ENCODE peak calls at places on chromosomes 1 and 21, in seven cellular contexts. U, I, O, J, M, Y and N are unnamed samples. For H3K9me3, the result is how much of the 10 kb centered on the place peaks cover.

GRCh38 chr1:64405833-64406232 is 64.1 kb upstream of the CACHD1 start:
- DNase-seq in U (no peak), I (no peak), O (no peak), J (no peak), M (no peak), Y (no peak), N (no peak)

GRCh38 chr1:151533870-151534269 is 6.2 kb upstream of the TUFT1 start:
- DNase-seq in U (no peak), I (no peak), O (no peak), J (no peak), M (no peak), Y (no peak), N (no peak)

GRCh38 chr1:204888294-204888693 is 17.6 kb downstream of the NFASC start:
- DNase-seq in U (no peak), I (no peak), O (no peak), J (no peak), M (no peak), Y (no peak), N (no peak)

GRCh38 chr1:56837244-56837926 is 17.2 kb upstream of the C8A start:
- DNase-seq in U (no peak), I (no peak), O (no peak), J (no peak), M (no peak), Y (no peak), N (no peak)

GRCh38 chr21:43741425-43742096 is 22.6 kb downstream of the PDXK start:
- DNase-seq in U (no peak), I (no peak), O (peak), J (no peak), M (no peak), Y (no peak), N (no peak)

GRCh38 chr21:21612446-21612845 is 614.2 kb downstream of the NCAM2 start:
- DNase-seq in U (peak), I (peak), O (no peak), J (no peak), M (no peak), Y (no peak), N (no peak)

GRCh38 chr21:28540514-28540913 is 452.2 kb downstream of the LTN1 start:
- DNase-seq in U (peak), I (peak), O (no peak), J (no peak), M (no peak), Y (no peak), N (no peak)

GRCh38 chr1:40532844-40533424 is 1.5 kb downstream of the ZNF684 start:
- DNase-seq in U (peak), I (peak), O (no peak), J (no peak), M (peak), Y (no peak), N (peak)

GRCh38 chr1:112247036-112247597 is 148.9 kb upstream of the CTTNBP2NL start:
- DNase-seq in U (no peak), I (no peak), O (no peak), J (no peak), M (no peak), Y (no peak), N (no peak)

GRCh38 chr1:54376085-54377039 is 29.8 kb downstream of the SSBP3 start:
- DNase-seq in U (no peak), I (no peak), O (no peak), J (no peak), M (peak), Y (no peak), N (no peak)

GRCh38 chr21:14862794-14863720 is 201.7 kb downstream of the NRIP1 start:
- DNase-seq in U (peak), I (peak), O (no peak), J (no peak), M (no peak), Y (no peak), N (peak)

GRCh38 chr1:160579216-160579701 is at the start of gene CD84:
- DNase-seq in U (no peak), I (no peak), O (no peak), J (no peak), M (no peak), Y (no peak), N (no peak)

GRCh38 chr1:181396171-181396670 is 87.1 kb upstream of the CACNA1E start:
- DNase-seq in U (no peak), I (no peak), O (no peak), J (no peak), M (no peak), Y (no peak), N (no peak)

GRCh38 chr21:46084709-46085108 is 13.2 kb upstream of the COL6A2 start:
- DNase-seq in U (no peak), I (no peak), O (no peak), J (peak), M (no peak), Y (no peak), N (no peak)

GRCh38 chr1:55140546-55140983 is 74.6 kb downstream of the USP24 start:
- DNase-seq in U (peak), I (peak), O (peak), J (peak), M (peak), Y (peak), N (peak)

GRCh38 chr21:44453120-44453519 is 2.2 kb upstream of the LRRC3 start:
- DNase-seq in U (no peak), I (no peak), O (no peak), J (no peak), M (no peak), Y (no peak), N (no peak)

GRCh38 chr1:200233393-200233792 is 176.4 kb downstream of the ZNF281 start:
- DNase-seq in U (peak), I (no peak), O (no peak), J (no peak), M (no peak), Y (no peak), N (no peak)

GRCh38 chr1:162562452-162562828 is 918 bp downstream of the UAP1 start:
- DNase-seq in U (peak), I (peak), O (peak), J (no peak), M (peak), Y (no peak), N (no peak)

GRCh38 chr1:83882906-83883305 is 116.0 kb downstream of the TTLL7 start:
- DNase-seq in U (peak), I (peak), O (no peak), J (no peak), M (peak), Y (no peak), N (no peak)

GRCh38 chr21:46068516-46069079 is 29.3 kb upstream of the COL6A2 start:
- DNase-seq in U (no peak), I (no peak), O (no peak), J (peak), M (no peak), Y (no peak), N (no peak)

DNA sequence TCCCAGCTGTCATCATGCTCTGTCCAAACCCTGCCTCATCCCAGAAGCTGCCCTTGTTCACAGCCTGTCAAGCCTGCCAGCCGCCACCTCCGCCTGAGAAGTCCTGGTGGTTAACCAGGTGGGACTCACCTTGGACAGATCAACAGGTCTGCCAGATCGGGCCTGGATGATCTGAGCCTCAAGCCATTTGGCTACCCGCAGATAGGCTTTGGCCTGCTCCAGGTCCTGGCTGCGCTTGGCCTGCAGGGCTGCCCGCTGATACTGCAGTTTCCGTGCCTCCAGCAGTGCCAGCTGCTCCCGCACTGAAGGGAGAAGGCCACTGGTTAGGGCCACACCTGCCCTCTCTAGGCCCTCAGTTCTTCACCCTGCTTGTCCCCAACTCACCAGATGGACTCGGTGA is 8.6 kb downstream of the CC2D1B start:
- DNase-seq in U (no peak), I (no peak), O (no peak), J (no peak), M (no peak), Y (no peak), N (no peak)
- TF ChIP-seq POLR2A in U (no peak), I (no peak), O (no peak), J (no peak), M (no peak), Y (no peak), N (no peak)

DNA sequence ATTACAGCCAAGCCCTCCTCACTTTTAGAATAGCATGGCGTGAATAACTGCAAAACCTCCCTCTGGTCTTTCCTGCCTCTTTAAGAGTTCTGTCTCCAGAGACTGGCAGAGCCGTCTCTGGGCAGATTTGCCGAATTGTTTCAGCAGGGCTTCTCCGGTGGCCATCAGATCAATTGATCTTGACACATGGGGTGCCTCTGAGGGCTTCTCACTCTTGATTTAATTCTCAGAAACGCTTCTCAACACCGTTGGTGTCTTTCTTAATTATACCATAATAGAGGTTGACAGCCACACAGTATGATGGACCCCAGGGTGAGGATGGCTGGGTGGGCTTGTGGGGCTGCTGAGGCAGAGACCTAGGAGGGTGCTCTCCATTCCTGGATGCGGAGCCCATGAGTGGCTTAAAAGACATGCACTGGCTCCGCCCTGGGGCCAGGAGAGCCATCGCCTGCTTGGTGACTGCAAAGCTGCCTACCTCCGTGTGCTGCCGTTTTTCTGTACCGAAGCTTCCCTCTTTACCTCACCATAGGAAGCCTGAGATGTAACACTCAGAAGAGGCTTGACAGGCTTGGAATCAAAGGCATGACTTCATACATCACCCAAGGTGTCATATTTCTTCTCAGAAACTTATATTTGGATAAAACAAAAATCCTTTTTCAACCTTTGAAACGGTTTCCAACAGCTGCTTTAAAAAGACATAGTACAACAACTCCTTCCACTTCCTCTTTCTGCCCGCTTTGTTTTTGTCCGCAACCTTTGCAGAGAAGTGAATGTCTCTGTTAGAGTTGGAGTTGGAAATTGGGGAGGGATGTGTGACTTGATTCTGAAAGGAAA is 82.9 kb downstream of the GALNT2 start:
- DNase-seq in U (peak), I (no peak), O (no peak), J (no peak), M (no peak), Y (no peak), N (no peak)
- H3K27ac ChIP-seq in U (no peak), I (no peak), O (no peak), J (peak), M (peak), Y (no peak), N (no peak)

DNA sequence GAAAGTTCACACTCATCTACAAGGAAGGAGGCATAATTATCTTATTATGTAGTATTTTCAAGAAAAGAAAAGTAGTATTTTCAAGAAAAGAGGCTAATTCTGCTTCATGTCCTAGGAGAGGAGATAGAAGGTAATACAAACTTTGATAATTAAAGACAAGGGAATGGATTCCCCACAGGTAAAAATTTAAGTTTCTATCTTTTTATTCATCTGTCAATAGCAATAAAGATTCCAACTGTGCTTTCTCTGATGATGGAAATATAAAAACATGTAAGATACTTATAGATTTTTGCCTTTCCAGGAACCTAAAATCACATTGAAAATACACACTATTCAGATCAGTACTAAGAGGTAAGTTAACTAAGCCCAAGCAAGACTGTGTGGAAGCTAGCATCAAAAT is at the start of gene OR2M2:
- DNase-seq in U (no peak), I (no peak), O (no peak), J (no peak), M (no peak), Y (no peak), N (no peak)
- H3K9me3 ChIP-seq in U (under half), I (under half), O (under half), J (under half), M (under half), Y (under half), N (under half)

GRCh38 chr1:182460550-182460951 is 10.6 kb downstream of the RGSL1 start:
- DNase-seq in U (peak), I (no peak), O (no peak), J (no peak), M (no peak), Y (no peak), N (no peak)
- TF ChIP-seq POLR2A in U (no peak), I (no peak), O (no peak), J (no peak), M (no peak), Y (no peak), N (no peak)